ENCODE peak calls at places on chromosomes 1 and 21, in nine cellular contexts. K is brain microvascular endothelial cell, V is AG04450, O is tibial artery, P is PC-3, D is H9, Q is foreskin fibroblast, Y is MM.1S, C is cardiac muscle cell. B is an unnamed sample.

GRCh38 chr21:14584357-14585095 is 38.4 kb upstream of the SAMSN1 start:
- DNase-seq in K (no peak), V (no peak), O (no peak), P (no peak), D (no peak), Q (no peak), Y (no peak), C (no peak), B (no peak)

GRCh38 chr1:235857756-235858155 is 8.9 kb downstream of the LYST start:
- DNase-seq in K (no peak), V (no peak), O (no peak), P (no peak), D (no peak), Q (no peak), Y (no peak), C (no peak), B (peak)

GRCh38 chr1:185551008-185551407 is 183.2 kb upstream of the HMCN1 start:
- DNase-seq in K (no peak), V (no peak), O (peak), P (no peak), D (no peak), Q (no peak), Y (no peak), C (no peak), B (no peak)

GRCh38 chr1:2242814-2243725 is 15.0 kb downstream of the SKI start:
- DNase-seq in K (no peak), V (no peak), O (peak), P (no peak), D (peak), Q (peak), Y (no peak), C (no peak), B (no peak)

GRCh38 chr1:54798769-54799641 is 2.1 kb downstream of the TTC22 start:
- DNase-seq in K (no peak), V (no peak), O (no peak), P (no peak), D (no peak), Q (no peak), Y (no peak), C (peak), B (no peak)

GRCh38 chr1:12204140-12204539 is 25.7 kb upstream of the VPS13D start:
- DNase-seq in K (no peak), V (no peak), O (no peak), P (no peak), D (no peak), Q (no peak), Y (no peak), C (no peak), B (no peak)

GRCh38 chr1:43930168-43930948 is 3.2 kb upstream of the ARTN start:
- DNase-seq in K (no peak), V (no peak), O (no peak), P (peak), D (peak), Q (no peak), Y (peak), C (no peak), B (no peak)

GRCh38 chr1:173255214-173255813 is 48.2 kb upstream of the TNFSF4 start:
- DNase-seq in K (peak), V (peak), O (no peak), P (peak), D (no peak), Q (peak), Y (peak), C (peak), B (peak)

GRCh38 chr1:98077691-98078090 is 156.9 kb upstream of the DPYD start:
- DNase-seq in K (no peak), V (no peak), O (no peak), P (no peak), D (no peak), Q (peak), Y (no peak), C (no peak), B (no peak)

GRCh38 chr1:243890576-243890975 is 40.5 kb upstream of the AKT3 start:
- DNase-seq in K (no peak), V (peak), O (no peak), P (peak), D (no peak), Q (peak), Y (no peak), C (peak), B (no peak)

GRCh38 chr1:56911098-56911497 is 54.7 kb downstream of the C8B start:
- DNase-seq in K (no peak), V (no peak), O (no peak), P (peak), D (no peak), Q (peak), Y (no peak), C (no peak), B (no peak)

GRCh38 chr1:80358141-80358540 is 1351.6 kb upstream of the ADGRL4 start:
- DNase-seq in K (no peak), V (no peak), O (no peak), P (peak), D (no peak), Q (peak), Y (no peak), C (no peak), B (no peak)

GRCh38 chr1:23216771-23217420 is 406 bp downstream of the HTR1D start:
- DNase-seq in K (no peak), V (no peak), O (no peak), P (no peak), D (peak), Q (no peak), Y (no peak), C (no peak), B (no peak)

GRCh38 chr1:183000161-183000560 is 23.1 kb upstream of the LAMC1 start:
- DNase-seq in K (no peak), V (no peak), O (no peak), P (no peak), D (no peak), Q (no peak), Y (no peak), C (peak), B (no peak)

GRCh38 chr21:33478858-33479678 is 706 bp downstream of the TMEM50B start:
- DNase-seq in K (no peak), V (no peak), O (peak), P (peak), D (peak), Q (peak), Y (peak), C (peak), B (peak)

GRCh38 chr1:190170321-190170720 is 307.3 kb downstream of the BRINP3 start:
- DNase-seq in K (no peak), V (no peak), O (no peak), P (peak), D (no peak), Q (peak), Y (no peak), C (no peak), B (peak)

GRCh38 chr1:226979115-226979516 is 39.0 kb downstream of the COQ8A start:
- DNase-seq in K (no peak), V (no peak), O (no peak), P (no peak), D (peak), Q (no peak), Y (no peak), C (no peak), B (no peak)
- TF ChIP-seq CTCF in K (no peak), V (no peak), O (no peak), P (no peak), D (no peak), Q (no peak), Y (no peak), C (no peak), B (no peak)

DNA sequence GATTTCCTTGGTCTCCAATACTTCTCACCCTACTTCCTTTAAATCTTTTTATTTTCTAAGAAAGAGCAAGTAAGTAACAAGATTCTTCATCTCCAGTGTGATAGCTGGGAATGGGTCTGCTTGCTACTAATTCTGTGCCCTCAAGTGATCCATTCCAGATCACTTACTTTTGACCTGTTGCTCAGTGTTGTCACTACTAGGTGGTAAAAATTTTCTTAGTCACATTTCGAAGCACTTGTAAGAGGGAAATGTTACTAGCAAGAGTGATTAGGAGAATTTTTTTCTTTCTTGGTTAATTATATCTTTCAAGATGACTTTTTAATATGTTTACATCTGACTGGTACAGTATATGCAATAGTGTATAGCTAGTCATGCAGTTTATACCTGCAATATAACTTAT is 2.2 kb downstream of the UBAP2L start:
- DNase-seq in K (no peak), V (no peak), O (no peak), P (no peak), D (no peak), Q (no peak), Y (no peak), C (no peak), B (no peak)
- TF ChIP-seq CTCF in K (no peak), V (no peak), O (no peak), P (no peak), D (no peak), Q (no peak), Y (no peak), C (no peak), B (no peak)

GRCh38 chr21:41899431-41900202 is 20.5 kb upstream of the PRDM15 start:
- DNase-seq in K (no peak), V (no peak), O (no peak), P (no peak), D (no peak), Q (no peak), Y (no peak), C (no peak), B (no peak)

GRCh38 chr21:41895643-41896493 is 16.7 kb upstream of the PRDM15 start:
- DNase-seq in K (peak), V (no peak), O (no peak), P (no peak), D (peak), Q (no peak), Y (no peak), C (peak), B (peak)

GRCh38 chr21:41898998-41899397 is 19.9 kb upstream of the PRDM15 start:
- DNase-seq in K (no peak), V (no peak), O (no peak), P (no peak), D (no peak), Q (no peak), Y (no peak), C (no peak), B (no peak)

GRCh38 chr21:41897047-41897669 is 18.0 kb upstream of the PRDM15 start:
- DNase-seq in K (no peak), V (no peak), O (no peak), P (no peak), D (no peak), Q (no peak), Y (no peak), C (no peak), B (no peak)

DNA sequence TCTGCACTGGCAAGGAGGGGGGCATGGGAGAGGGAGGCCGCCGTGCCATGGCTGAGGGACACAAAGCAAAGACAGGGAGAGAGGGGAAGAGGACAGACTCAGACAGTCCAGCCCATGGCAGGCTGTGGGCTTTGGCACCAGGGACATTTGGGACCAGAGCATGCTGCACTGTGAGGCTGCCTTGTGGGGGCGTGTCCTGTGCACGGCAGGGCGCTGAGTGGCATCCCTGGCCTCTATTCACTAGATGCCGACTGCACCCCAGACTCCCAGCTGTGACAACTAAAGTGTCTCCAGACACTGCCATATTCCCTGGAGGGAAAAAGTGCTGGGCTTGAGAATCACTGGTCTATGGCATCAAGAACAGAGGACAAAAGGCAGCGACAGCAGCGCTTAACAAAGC is 18.5 kb upstream of the PRDM15 start:
- DNase-seq in K (no peak), V (no peak), O (no peak), P (no peak), D (peak), Q (no peak), Y (no peak), C (no peak), B (no peak)
- TF ChIP-seq CTCF in K (no peak), V (no peak), O (no peak), P (no peak), D (no peak), Q (no peak), Y (no peak), C (no peak), B (no peak)

GRCh38 chr1:53593758-53594380 is 134.7 kb downstream of the DMRTB1 start:
- DNase-seq in K (no peak), V (no peak), O (peak), P (no peak), D (peak), Q (no peak), Y (no peak), C (peak), B (peak)
- TF ChIP-seq CTCF in K (peak), V (peak), O (no peak), P (no peak), D (peak), Q (no peak), Y (no peak), C (peak), B (peak)

DNA sequence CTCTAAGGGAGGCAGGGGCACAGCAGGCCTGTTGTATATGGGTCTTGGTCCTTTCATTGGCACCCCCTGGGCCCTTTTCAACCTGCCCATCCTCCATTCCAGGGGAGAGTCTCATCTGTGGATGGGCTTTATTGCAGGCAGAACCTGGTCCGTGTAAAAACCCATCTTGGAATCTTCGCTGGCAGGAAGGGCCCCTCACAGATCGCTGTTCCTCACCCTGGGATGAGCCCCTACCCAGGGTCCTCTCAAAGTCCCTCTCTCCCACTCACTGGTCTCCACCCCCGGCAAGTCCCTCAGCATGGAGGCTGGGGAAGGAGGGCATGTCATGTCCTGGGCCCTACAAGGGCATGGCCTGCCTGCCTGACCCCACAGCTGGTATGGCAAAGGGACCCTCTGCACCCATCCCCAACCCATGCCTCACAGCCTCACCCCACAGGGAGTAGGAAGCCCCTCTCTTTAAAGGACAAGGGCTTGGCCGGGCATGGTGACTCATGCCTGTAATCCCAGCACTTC is 13.3 kb upstream of the CDA start:
- DNase-seq in K (no peak), V (no peak), O (no peak), P (no peak), D (no peak), Q (no peak), Y (no peak), C (no peak), B (no peak)
- TF ChIP-seq CTCF in K (no peak), V (no peak), O (peak), P (no peak), D (no peak), Q (no peak), Y (no peak), C (no peak), B (no peak)

GRCh38 chr1:21244986-21245687 is 45.1 kb downstream of the ECE1 start:
- DNase-seq in K (no peak), V (no peak), O (no peak), P (no peak), D (peak), Q (no peak), Y (no peak), C (no peak), B (no peak)
- TF ChIP-seq CTCF in K (peak), V (peak), O (no peak), P (peak), D (peak), Q (peak), Y (peak), C (peak), B (peak)

GRCh38 chr1:245380790-245381535 is 226.2 kb downstream of the KIF26B start:
- DNase-seq in K (no peak), V (no peak), O (no peak), P (no peak), D (no peak), Q (no peak), Y (no peak), C (no peak), B (no peak)
- TF ChIP-seq CTCF in K (peak), V (peak), O (no peak), P (peak), D (peak), Q (peak), Y (no peak), C (peak), B (peak)

DNA sequence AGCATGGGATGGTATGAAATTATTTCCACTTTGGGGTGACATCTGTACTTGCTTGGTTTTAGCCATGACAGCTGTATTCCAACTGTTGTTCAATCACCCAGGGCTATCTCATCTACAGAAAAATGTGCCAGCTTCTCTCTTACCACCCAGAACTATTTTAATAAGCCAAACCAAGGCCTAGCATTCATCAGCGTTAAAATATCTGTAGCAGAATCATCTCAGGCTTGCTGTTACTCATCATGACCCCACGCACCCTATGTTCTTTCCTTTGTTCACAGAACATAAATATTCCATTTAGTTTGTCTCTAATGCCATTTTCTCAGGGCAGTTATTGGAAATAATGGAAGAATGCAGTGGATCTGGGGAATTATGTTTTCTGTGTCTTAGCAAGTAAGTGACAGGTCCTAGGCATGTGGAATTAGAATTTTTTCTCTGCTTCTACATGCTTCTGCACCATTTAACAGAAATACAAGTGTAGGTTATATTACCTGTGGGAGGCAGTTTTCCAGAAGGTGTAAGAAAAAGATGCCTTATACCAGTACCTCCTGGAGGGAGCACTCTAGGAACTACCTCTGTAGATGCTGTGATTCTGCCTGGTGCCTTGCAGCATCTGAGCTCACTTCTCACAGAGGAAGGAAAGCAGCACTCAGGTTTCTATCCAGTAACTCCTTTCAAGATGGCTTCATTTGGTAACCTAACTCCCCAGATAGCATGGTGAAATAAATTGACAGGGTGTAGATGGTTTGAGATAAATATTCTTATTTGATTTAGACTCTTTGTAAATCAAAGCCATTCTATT is 50.1 kb downstream of the GIPC2 start:
- DNase-seq in K (peak), V (no peak), O (no peak), P (no peak), D (no peak), Q (peak), Y (no peak), C (peak), B (peak)
- TF ChIP-seq CTCF in K (no peak), V (no peak), O (no peak), P (no peak), D (no peak), Q (no peak), Y (no peak), C (no peak), B (no peak)